ENCODE peak calls at places on chromosomes 4 and X, in seven cellular contexts. One of them, this sample, is unnamed.

GRCh38 chr4:29704059-29704458 is 1016.1 kb upstream of the PCDH7 start:
- DNase-seq in Peyer's patch: no peak
- DNase-seq in progenitor cell of endocrine pancreas: no peak
- DNase-seq in astrocyte of the cerebellum: no peak
- DNase-seq in brain microvascular endothelial cell: no peak
- DNase-seq in fibroblast of pulmonary artery: no peak
- DNase-seq in foreskin fibroblast: no peak
- DNase-seq in this sample: no peak

GRCh38 chrX:68238568-68238967 is 194.7 kb downstream of the OPHN1 start:
- DNase-seq in astrocyte of the cerebellum: no peak
- DNase-seq in brain microvascular endothelial cell: no peak
- DNase-seq in fibroblast of pulmonary artery: no peak
- DNase-seq in progenitor cell of endocrine pancreas: no peak
- DNase-seq in foreskin fibroblast: no peak
- DNase-seq in Peyer's patch: no peak
- DNase-seq in this sample: no peak

GRCh38 chrX:11678174-11678573 is 12.5 kb upstream of the ARHGAP6 start:
- DNase-seq in astrocyte of the cerebellum: no peak
- DNase-seq in Peyer's patch: no peak
- DNase-seq in progenitor cell of endocrine pancreas: no peak
- DNase-seq in fibroblast of pulmonary artery: no peak
- DNase-seq in brain microvascular endothelial cell: no peak
- DNase-seq in foreskin fibroblast: no peak
- DNase-seq in this sample: no peak

GRCh38 chrX:73525928-73526690 is 36.9 kb upstream of the CHIC1 start:
- DNase-seq in astrocyte of the cerebellum: no peak
- DNase-seq in Peyer's patch: no peak
- DNase-seq in foreskin fibroblast: no peak
- DNase-seq in brain microvascular endothelial cell: no peak
- DNase-seq in progenitor cell of endocrine pancreas: no peak
- DNase-seq in fibroblast of pulmonary artery: no peak
- DNase-seq in this sample: no peak

GRCh38 chr4:168484626-168485025 is 4.3 kb upstream of the DDX60L start:
- DNase-seq in progenitor cell of endocrine pancreas: no peak
- DNase-seq in fibroblast of pulmonary artery: peak
- DNase-seq in Peyer's patch: no peak
- DNase-seq in foreskin fibroblast: peak
- DNase-seq in astrocyte of the cerebellum: no peak
- DNase-seq in brain microvascular endothelial cell: peak
- DNase-seq in this sample: no peak

GRCh38 chr4:26263165-26263564 is 57.6 kb upstream of the RBPJ start:
- DNase-seq in fibroblast of pulmonary artery: no peak
- DNase-seq in astrocyte of the cerebellum: no peak
- DNase-seq in brain microvascular endothelial cell: no peak
- DNase-seq in foreskin fibroblast: no peak
- DNase-seq in progenitor cell of endocrine pancreas: no peak
- DNase-seq in Peyer's patch: no peak
- DNase-seq in this sample: no peak

GRCh38 chr4:118888666-118889312 is at the start of gene SYNPO2:
- DNase-seq in foreskin fibroblast: peak
- DNase-seq in astrocyte of the cerebellum: peak
- DNase-seq in Peyer's patch: peak
- DNase-seq in brain microvascular endothelial cell: peak
- DNase-seq in fibroblast of pulmonary artery: peak
- DNase-seq in progenitor cell of endocrine pancreas: peak
- DNase-seq in this sample: peak

GRCh38 chrX:104112326-104112951 is at the start of gene ZCCHC18:
- DNase-seq in Peyer's patch: peak
- DNase-seq in foreskin fibroblast: peak
- DNase-seq in brain microvascular endothelial cell: peak
- DNase-seq in progenitor cell of endocrine pancreas: peak
- DNase-seq in astrocyte of the cerebellum: peak
- DNase-seq in fibroblast of pulmonary artery: peak
- DNase-seq in this sample: peak

GRCh38 chrX:25555521-25555920 is 539.8 kb upstream of the ARX start:
- DNase-seq in brain microvascular endothelial cell: no peak
- DNase-seq in fibroblast of pulmonary artery: no peak
- DNase-seq in Peyer's patch: no peak
- DNase-seq in foreskin fibroblast: no peak
- DNase-seq in astrocyte of the cerebellum: no peak
- DNase-seq in progenitor cell of endocrine pancreas: no peak
- DNase-seq in this sample: no peak

GRCh38 chrX:41085883-41086626 is 810 bp downstream of the USP9X start:
- DNase-seq in Peyer's patch: peak
- DNase-seq in foreskin fibroblast: peak
- DNase-seq in progenitor cell of endocrine pancreas: peak
- DNase-seq in brain microvascular endothelial cell: peak
- DNase-seq in astrocyte of the cerebellum: no peak
- DNase-seq in fibroblast of pulmonary artery: peak
- DNase-seq in this sample: peak

GRCh38 chr4:78065514-78066192 is 8.5 kb downstream of the FRAS1 start:
- DNase-seq in Peyer's patch: no peak
- DNase-seq in brain microvascular endothelial cell: no peak
- DNase-seq in astrocyte of the cerebellum: no peak
- DNase-seq in foreskin fibroblast: no peak
- DNase-seq in progenitor cell of endocrine pancreas: no peak
- DNase-seq in fibroblast of pulmonary artery: no peak
- DNase-seq in this sample: no peak

GRCh38 chrX:118652717-118653116 is 74.7 kb upstream of the IL13RA1 start:
- DNase-seq in Peyer's patch: no peak
- DNase-seq in foreskin fibroblast: peak
- DNase-seq in progenitor cell of endocrine pancreas: no peak
- DNase-seq in astrocyte of the cerebellum: no peak
- DNase-seq in brain microvascular endothelial cell: peak
- DNase-seq in fibroblast of pulmonary artery: peak
- DNase-seq in this sample: no peak

GRCh38 chr4:20251796-20252655 is at the start of gene SLIT2:
- DNase-seq in Peyer's patch: no peak
- DNase-seq in astrocyte of the cerebellum: peak
- DNase-seq in fibroblast of pulmonary artery: peak
- DNase-seq in progenitor cell of endocrine pancreas: peak
- DNase-seq in brain microvascular endothelial cell: peak
- DNase-seq in foreskin fibroblast: peak
- DNase-seq in this sample: no peak

GRCh38 chr4:133594246-133595207 is 445.4 kb downstream of the PCDH10 start:
- DNase-seq in brain microvascular endothelial cell: no peak
- DNase-seq in progenitor cell of endocrine pancreas: no peak
- DNase-seq in foreskin fibroblast: no peak
- DNase-seq in fibroblast of pulmonary artery: peak
- DNase-seq in Peyer's patch: no peak
- DNase-seq in astrocyte of the cerebellum: peak
- DNase-seq in this sample: no peak

GRCh38 chrX:18441780-18442367 is 16.5 kb downstream of the CDKL5 start:
- DNase-seq in progenitor cell of endocrine pancreas: no peak
- DNase-seq in fibroblast of pulmonary artery: no peak
- DNase-seq in foreskin fibroblast: no peak
- DNase-seq in Peyer's patch: no peak
- DNase-seq in brain microvascular endothelial cell: no peak
- DNase-seq in astrocyte of the cerebellum: no peak
- DNase-seq in this sample: no peak

GRCh38 chr4:53620956-53621355 is 29.7 kb upstream of the LNX1 start:
- DNase-seq in brain microvascular endothelial cell: no peak
- DNase-seq in astrocyte of the cerebellum: no peak
- DNase-seq in Peyer's patch: no peak
- DNase-seq in progenitor cell of endocrine pancreas: no peak
- DNase-seq in fibroblast of pulmonary artery: no peak
- DNase-seq in foreskin fibroblast: no peak
- DNase-seq in this sample: no peak

GRCh38 chrX:119887721-119888425 is 7.8 kb upstream of the AKAP14 start:
- DNase-seq in brain microvascular endothelial cell: peak
- DNase-seq in foreskin fibroblast: peak
- DNase-seq in progenitor cell of endocrine pancreas: peak
- DNase-seq in Peyer's patch: peak
- DNase-seq in astrocyte of the cerebellum: no peak
- DNase-seq in fibroblast of pulmonary artery: peak
- DNase-seq in this sample: peak

GRCh38 chrX:38999967-39000745 is 198.9 kb downstream of the MID1IP1 start:
- DNase-seq in astrocyte of the cerebellum: no peak
- DNase-seq in foreskin fibroblast: peak
- DNase-seq in progenitor cell of endocrine pancreas: no peak
- DNase-seq in Peyer's patch: no peak
- DNase-seq in brain microvascular endothelial cell: no peak
- DNase-seq in fibroblast of pulmonary artery: no peak
- DNase-seq in this sample: no peak

GRCh38 chrX:17878028-17878670 is 17.1 kb upstream of the RAI2 start:
- DNase-seq in Peyer's patch: no peak
- DNase-seq in fibroblast of pulmonary artery: no peak
- DNase-seq in progenitor cell of endocrine pancreas: no peak
- DNase-seq in foreskin fibroblast: no peak
- DNase-seq in astrocyte of the cerebellum: no peak
- DNase-seq in brain microvascular endothelial cell: no peak
- DNase-seq in this sample: no peak

GRCh38 chr4:70530997-70531396 is 12.6 kb downstream of the AMTN start:
- DNase-seq in astrocyte of the cerebellum: no peak
- DNase-seq in progenitor cell of endocrine pancreas: no peak
- DNase-seq in fibroblast of pulmonary artery: no peak
- DNase-seq in foreskin fibroblast: no peak
- DNase-seq in Peyer's patch: no peak
- DNase-seq in brain microvascular endothelial cell: no peak
- DNase-seq in this sample: no peak

GRCh38 chr4:70533211-70533610 is 14.8 kb downstream of the AMTN start:
- DNase-seq in astrocyte of the cerebellum: no peak
- DNase-seq in progenitor cell of endocrine pancreas: no peak
- DNase-seq in foreskin fibroblast: no peak
- DNase-seq in brain microvascular endothelial cell: no peak
- DNase-seq in Peyer's patch: no peak
- DNase-seq in fibroblast of pulmonary artery: no peak
- DNase-seq in this sample: no peak

GRCh38 chr4:70533791-70534190 is 15.4 kb downstream of the AMTN start:
- DNase-seq in Peyer's patch: no peak
- DNase-seq in fibroblast of pulmonary artery: no peak
- DNase-seq in foreskin fibroblast: no peak
- DNase-seq in brain microvascular endothelial cell: no peak
- DNase-seq in progenitor cell of endocrine pancreas: no peak
- DNase-seq in astrocyte of the cerebellum: no peak
- DNase-seq in this sample: no peak

GRCh38 chr4:70531981-70532380 is 13.6 kb downstream of the AMTN start:
- DNase-seq in astrocyte of the cerebellum: no peak
- DNase-seq in foreskin fibroblast: no peak
- DNase-seq in brain microvascular endothelial cell: no peak
- DNase-seq in fibroblast of pulmonary artery: no peak
- DNase-seq in progenitor cell of endocrine pancreas: no peak
- DNase-seq in Peyer's patch: no peak
- DNase-seq in this sample: no peak
- TF ChIP-seq CTCF in astrocyte of the cerebellum: no peak
- TF ChIP-seq CTCF in foreskin fibroblast: no peak
- TF ChIP-seq CTCF in brain microvascular endothelial cell: peak
- TF ChIP-seq CTCF in fibroblast of pulmonary artery: peak
- TF ChIP-seq CTCF in progenitor cell of endocrine pancreas: peak
- TF ChIP-seq CTCF in Peyer's patch: no peak
- TF ChIP-seq CTCF in this sample: no peak

GRCh38 chr4:94724016-94724415 is 33.7 kb upstream of the BMPR1B start:
- DNase-seq in Peyer's patch: no peak
- DNase-seq in brain microvascular endothelial cell: no peak
- DNase-seq in progenitor cell of endocrine pancreas: no peak
- DNase-seq in foreskin fibroblast: no peak
- DNase-seq in astrocyte of the cerebellum: no peak
- DNase-seq in fibroblast of pulmonary artery: no peak
- DNase-seq in this sample: no peak

GRCh38 chr4:94722270-94722669 is 35.5 kb upstream of the BMPR1B start:
- DNase-seq in foreskin fibroblast: no peak
- DNase-seq in astrocyte of the cerebellum: no peak
- DNase-seq in brain microvascular endothelial cell: no peak
- DNase-seq in fibroblast of pulmonary artery: no peak
- DNase-seq in Peyer's patch: no peak
- DNase-seq in progenitor cell of endocrine pancreas: no peak
- DNase-seq in this sample: no peak

GRCh38 chr4:94722748-94723147 is 35.0 kb upstream of the BMPR1B start:
- DNase-seq in fibroblast of pulmonary artery: no peak
- DNase-seq in astrocyte of the cerebellum: no peak
- DNase-seq in brain microvascular endothelial cell: no peak
- DNase-seq in Peyer's patch: no peak
- DNase-seq in progenitor cell of endocrine pancreas: no peak
- DNase-seq in foreskin fibroblast: no peak
- DNase-seq in this sample: no peak

GRCh38 chr4:94728056-94728766 is 29.5 kb upstream of the BMPR1B start:
- DNase-seq in astrocyte of the cerebellum: no peak
- DNase-seq in fibroblast of pulmonary artery: no peak
- DNase-seq in Peyer's patch: no peak
- DNase-seq in progenitor cell of endocrine pancreas: no peak
- DNase-seq in brain microvascular endothelial cell: no peak
- DNase-seq in foreskin fibroblast: peak
- DNase-seq in this sample: no peak

GRCh38 chr4:94726524-94727123 is 31.1 kb upstream of the BMPR1B start:
- DNase-seq in brain microvascular endothelial cell: no peak
- DNase-seq in fibroblast of pulmonary artery: no peak
- DNase-seq in foreskin fibroblast: no peak
- DNase-seq in astrocyte of the cerebellum: no peak
- DNase-seq in Peyer's patch: no peak
- DNase-seq in progenitor cell of endocrine pancreas: no peak
- DNase-seq in this sample: no peak
- TF ChIP-seq CTCF in brain microvascular endothelial cell: no peak
- TF ChIP-seq CTCF in fibroblast of pulmonary artery: no peak
- TF ChIP-seq CTCF in foreskin fibroblast: no peak
- TF ChIP-seq CTCF in astrocyte of the cerebellum: no peak
- TF ChIP-seq CTCF in Peyer's patch: no peak
- TF ChIP-seq CTCF in progenitor cell of endocrine pancreas: no peak
- TF ChIP-seq CTCF in this sample: no peak

GRCh38 chr4:71235321-71236206 is 103.3 kb upstream of the SLC4A4 start:
- DNase-seq in astrocyte of the cerebellum: no peak
- DNase-seq in foreskin fibroblast: no peak
- DNase-seq in brain microvascular endothelial cell: no peak
- DNase-seq in fibroblast of pulmonary artery: no peak
- DNase-seq in progenitor cell of endocrine pancreas: no peak
- DNase-seq in Peyer's patch: no peak
- DNase-seq in this sample: no peak
- TF ChIP-seq CTCF in astrocyte of the cerebellum: no peak
- TF ChIP-seq CTCF in foreskin fibroblast: no peak
- TF ChIP-seq CTCF in brain microvascular endothelial cell: no peak
- TF ChIP-seq CTCF in fibroblast of pulmonary artery: no peak
- TF ChIP-seq CTCF in progenitor cell of endocrine pancreas: no peak
- TF ChIP-seq CTCF in Peyer's patch: no peak
- TF ChIP-seq CTCF in this sample: no peak

GRCh38 chrX:13692771-13693231 is 3.9 kb downstream of the RAB9A start:
- DNase-seq in astrocyte of the cerebellum: no peak
- DNase-seq in fibroblast of pulmonary artery: no peak
- DNase-seq in brain microvascular endothelial cell: no peak
- DNase-seq in Peyer's patch: no peak
- DNase-seq in progenitor cell of endocrine pancreas: no peak
- DNase-seq in foreskin fibroblast: no peak
- DNase-seq in this sample: no peak

GRCh38 chrX:13691845-13692334 is 3.0 kb downstream of the RAB9A start:
- DNase-seq in Peyer's patch: no peak
- DNase-seq in astrocyte of the cerebellum: no peak
- DNase-seq in fibroblast of pulmonary artery: no peak
- DNase-seq in progenitor cell of endocrine pancreas: no peak
- DNase-seq in foreskin fibroblast: no peak
- DNase-seq in brain microvascular endothelial cell: peak
- DNase-seq in this sample: no peak

GRCh38 chrX:13688772-13689518 is at the start of gene RAB9A:
- DNase-seq in astrocyte of the cerebellum: peak
- DNase-seq in foreskin fibroblast: peak
- DNase-seq in brain microvascular endothelial cell: peak
- DNase-seq in progenitor cell of endocrine pancreas: peak
- DNase-seq in Peyer's patch: peak
- DNase-seq in fibroblast of pulmonary artery: peak
- DNase-seq in this sample: peak

GRCh38 chrX:13689519-13690211 is 737 bp downstream of the RAB9A start:
- DNase-seq in Peyer's patch: no peak
- DNase-seq in progenitor cell of endocrine pancreas: no peak
- DNase-seq in foreskin fibroblast: no peak
- DNase-seq in brain microvascular endothelial cell: peak
- DNase-seq in fibroblast of pulmonary artery: no peak
- DNase-seq in astrocyte of the cerebellum: no peak
- DNase-seq in this sample: no peak

GRCh38 chrX:13690836-13691235 is 1.9 kb downstream of the RAB9A start:
- DNase-seq in foreskin fibroblast: no peak
- DNase-seq in astrocyte of the cerebellum: no peak
- DNase-seq in progenitor cell of endocrine pancreas: no peak
- DNase-seq in fibroblast of pulmonary artery: no peak
- DNase-seq in brain microvascular endothelial cell: no peak
- DNase-seq in Peyer's patch: no peak
- DNase-seq in this sample: no peak
- TF ChIP-seq CTCF in foreskin fibroblast: peak
- TF ChIP-seq CTCF in astrocyte of the cerebellum: peak
- TF ChIP-seq CTCF in progenitor cell of endocrine pancreas: no peak
- TF ChIP-seq CTCF in fibroblast of pulmonary artery: no peak
- TF ChIP-seq CTCF in brain microvascular endothelial cell: peak
- TF ChIP-seq CTCF in Peyer's patch: no peak
- TF ChIP-seq CTCF in this sample: no peak

This sample was measured in activated B cell treated with CpG ODN at 0.5 μM for 24 hours.